ENCODE peak calls at places on chromosomes 7 and 10, in nine cellular contexts. X is neuronal stem cell; M is activated CD8-positive, alpha-beta memory T cell treated with anti-CD3 and anti-CD28 coated beads for 1 hour; L is GM04504; H is RCC 7860; P is chondrocyte; I is cerebellar cortex; W is choroid plexus epithelial cell; O is nephron progenitor cell. R is an unnamed sample.

GRCh38 chr10:19749185-19749729 is 67.0 kb upstream of the PLXDC2 start:
- DNase-seq in X (no peak), M (no peak), L (peak), H (peak), P (no peak), I (no peak), W (peak), O (no peak), R (no peak)

GRCh38 chr10:17910144-17910789 is 41.5 kb upstream of the SLC39A12 start:
- DNase-seq in X (peak), M (no peak), L (peak), H (peak), P (no peak), I (peak), W (peak), O (peak), R (no peak)

GRCh38 chr10:33005322-33006282 is 47.6 kb upstream of the ITGB1 start:
- DNase-seq in X (peak), M (peak), L (peak), H (peak), P (peak), I (peak), W (peak), O (peak), R (peak)

GRCh38 chr7:70502117-70502516 is 629.8 kb upstream of the GALNT17 start:
- DNase-seq in X (no peak), M (no peak), L (no peak), H (no peak), P (no peak), I (no peak), W (no peak), O (no peak), R (no peak)

GRCh38 chr7:39184387-39184786 is 206.7 kb downstream of the POU6F2 start:
- DNase-seq in X (no peak), M (no peak), L (no peak), H (no peak), P (no peak), I (no peak), W (no peak), O (no peak), R (no peak)

GRCh38 chr10:123262456-123262855 is 108.3 kb downstream of the BUB3 start:
- DNase-seq in X (no peak), M (no peak), L (no peak), H (no peak), P (no peak), I (no peak), W (no peak), O (no peak), R (no peak)

GRCh38 chr10:64574371-64574770 is 1053.2 kb downstream of the REEP3 start:
- DNase-seq in X (no peak), M (no peak), L (no peak), H (no peak), P (no peak), I (peak), W (no peak), O (no peak), R (no peak)

GRCh38 chr10:130470286-130470685 is 334.1 kb downstream of the GLRX3 start:
- DNase-seq in X (no peak), M (no peak), L (no peak), H (no peak), P (no peak), I (peak), W (no peak), O (no peak), R (no peak)

GRCh38 chr10:124119933-124120332 is 26.5 kb upstream of the CHST15 start:
- DNase-seq in X (no peak), M (no peak), L (no peak), H (no peak), P (no peak), I (no peak), W (no peak), O (no peak), R (no peak)

GRCh38 chr10:36380538-36380937 is 738.4 kb upstream of the FZD8 start:
- DNase-seq in X (no peak), M (no peak), L (no peak), H (no peak), P (no peak), I (no peak), W (no peak), O (no peak), R (no peak)

GRCh38 chr7:82605247-82605864 is 161.8 kb upstream of the CACNA2D1 start:
- DNase-seq in X (peak), M (no peak), L (peak), H (no peak), P (no peak), I (peak), W (peak), O (peak), R (no peak)

GRCh38 chr10:129942391-129942790 is 21.7 kb downstream of the EBF3 start:
- DNase-seq in X (no peak), M (no peak), L (no peak), H (no peak), P (no peak), I (no peak), W (no peak), O (no peak), R (no peak)

GRCh38 chr10:121088524-121088923 is 237.4 kb downstream of the WDR11 start:
- DNase-seq in X (no peak), M (no peak), L (no peak), H (no peak), P (no peak), I (peak), W (peak), O (peak), R (no peak)

GRCh38 chr7:47778153-47778661 is 170.1 kb downstream of the PKD1L1 start:
- DNase-seq in X (no peak), M (no peak), L (no peak), H (peak), P (no peak), I (no peak), W (no peak), O (no peak), R (no peak)

GRCh38 chr7:37921876-37922275 is 1.4 kb downstream of the EPDR1 start:
- DNase-seq in X (no peak), M (no peak), L (no peak), H (no peak), P (no peak), I (peak), W (no peak), O (no peak), R (no peak)

GRCh38 chr7:126790763-126791162 is 462.0 kb downstream of the GRM8 start:
- DNase-seq in X (no peak), M (no peak), L (no peak), H (no peak), P (no peak), I (no peak), W (no peak), O (no peak), R (no peak)

GRCh38 chr7:152663101-152663740 is 12.7 kb downstream of the XRCC2 start:
- DNase-seq in X (no peak), M (no peak), L (no peak), H (no peak), P (no peak), I (no peak), W (no peak), O (no peak), R (no peak)

GRCh38 chr7:81604075-81604807 is 165.6 kb downstream of the HGF start:
- DNase-seq in X (no peak), M (no peak), L (no peak), H (peak), P (no peak), I (no peak), W (peak), O (no peak), R (no peak)

GRCh38 chr7:151829707-151830106 is 47.2 kb downstream of the PRKAG2 start:
- DNase-seq in X (no peak), M (no peak), L (no peak), H (no peak), P (peak), I (no peak), W (no peak), O (no peak), R (peak)

GRCh38 chr7:1950623-1951523 is 280.8 kb downstream of the ELFN1 start:
- DNase-seq in X (no peak), M (no peak), L (no peak), H (no peak), P (peak), I (peak), W (no peak), O (no peak), R (no peak)

GRCh38 chr7:118079369-118079768 is 104.6 kb upstream of the LSM8 start:
- DNase-seq in X (no peak), M (no peak), L (no peak), H (peak), P (no peak), I (no peak), W (peak), O (no peak), R (no peak)

GRCh38 chr10:118689070-118689858 is 65.5 kb downstream of the CACUL1 start:
- DNase-seq in X (no peak), M (no peak), L (no peak), H (no peak), P (no peak), I (no peak), W (no peak), O (no peak), R (no peak)

GRCh38 chr10:24465124-24465874 is 256.4 kb downstream of the KIAA1217 start:
- DNase-seq in X (no peak), M (no peak), L (peak), H (peak), P (no peak), I (no peak), W (peak), O (no peak), R (no peak)

GRCh38 chr7:11698273-11698930 is 133.6 kb downstream of the THSD7A start:
- DNase-seq in X (no peak), M (no peak), L (no peak), H (no peak), P (no peak), I (no peak), W (peak), O (no peak), R (no peak)

GRCh38 chr7:76155938-76156337 is 45.8 kb upstream of the SRRM3 start:
- DNase-seq in X (no peak), M (no peak), L (no peak), H (no peak), P (no peak), I (no peak), W (peak), O (no peak), R (no peak)